ENCODE peak calls at places on chromosomes 6 and 20, in five cellular contexts. U is activated T-helper 1 cell treated with Interleukin-2 at 50 U/mL for 16 hours, K is tibial artery, M is NCI-H524, S is esophagus squamous epithelium. Q is an unnamed sample.

GRCh38 chr6:148021715-148022114 is 320.9 kb upstream of the SASH1 start:
- DNase-seq in U (no peak), K (no peak), M (no peak), S (no peak), Q (no peak)

GRCh38 chr6:139409026-139409425 is 34.6 kb upstream of the CITED2 start:
- DNase-seq in U (no peak), K (no peak), M (no peak), S (no peak), Q (no peak)

GRCh38 chr6:45421700-45422540 is 44.2 kb upstream of the SUPT3H start:
- DNase-seq in U (no peak), K (peak), M (peak), S (peak), Q (peak)

GRCh38 chr6:116251568-116252384 is 2.1 kb downstream of the TSPYL4 start:
- DNase-seq in U (no peak), K (no peak), M (no peak), S (no peak), Q (no peak)

GRCh38 chr20:58973179-58973578 is 7.9 kb upstream of the NELFCD start:
- DNase-seq in U (no peak), K (no peak), M (no peak), S (no peak), Q (no peak)

GRCh38 chr6:15905488-15906392 is 223.1 kb upstream of the MYLIP start:
- DNase-seq in U (no peak), K (no peak), M (no peak), S (no peak), Q (no peak)

GRCh38 chr20:5971203-5971602 is 20.8 kb downstream of the MCM8 start:
- DNase-seq in U (no peak), K (no peak), M (no peak), S (no peak), Q (no peak)

GRCh38 chr6:16200231-16200941 is 38.0 kb upstream of the GMPR start:
- DNase-seq in U (no peak), K (no peak), M (no peak), S (no peak), Q (no peak)

GRCh38 chr6:45843848-45844521 is 171.7 kb downstream of the CLIC5 start:
- DNase-seq in U (no peak), K (no peak), M (no peak), S (no peak), Q (no peak)

GRCh38 chr6:79115557-79115956 is 37.5 kb upstream of the PHIP start:
- DNase-seq in U (no peak), K (no peak), M (no peak), S (no peak), Q (no peak)

GRCh38 chr20:51339721-51340450 is 202.6 kb downstream of the NFATC2 start:
- DNase-seq in U (no peak), K (no peak), M (no peak), S (no peak), Q (no peak)

GRCh38 chr20:56922497-56922896 is 293.4 kb downstream of the TFAP2C start:
- DNase-seq in U (no peak), K (no peak), M (no peak), S (no peak), Q (no peak)

GRCh38 chr6:134247854-134248580 is 69.9 kb downstream of the SGK1 start:
- DNase-seq in U (no peak), K (no peak), M (no peak), S (no peak), Q (no peak)

GRCh38 chr6:107692351-107692750 is 131.8 kb downstream of the SCML4 start:
- DNase-seq in U (no peak), K (no peak), M (no peak), S (no peak), Q (no peak)

GRCh38 chr20:2814076-2814475 is 711 bp upstream of the C20orf141 start:
- DNase-seq in U (no peak), K (no peak), M (peak), S (no peak), Q (no peak)

Q was measured in H54.